ENCODE peak calls at places on chromosomes 4 and X, in eight cellular contexts. I is HT1080, F is uterus, R is endothelial cell of umbilical vein, X is upper lobe of right lung, O is IMR-90, T is GM12891, S is brain pericyte. Z is an unnamed sample.

GRCh38 chrX:139949703-139950102 is 15.6 kb downstream of the CXorf66 start:
- DNase-seq in I (no peak), F (no peak), R (no peak), X (no peak), O (no peak), T (no peak), S (no peak), Z (no peak)

GRCh38 chr4:7402526-7402925 is 32.2 kb downstream of the PSAPL1 start:
- DNase-seq in I (no peak), F (peak), R (no peak), X (no peak), O (no peak), T (no peak), S (no peak), Z (peak)

GRCh38 chr4:63563288-63564014 is 845.8 kb downstream of the TECRL start:
- DNase-seq in I (peak), F (no peak), R (no peak), X (no peak), O (no peak), T (no peak), S (no peak), Z (no peak)

GRCh38 chr4:120995611-120996010 is 73.1 kb upstream of the PRDM5 start:
- DNase-seq in I (no peak), F (no peak), R (no peak), X (no peak), O (no peak), T (no peak), S (no peak), Z (no peak)

GRCh38 chr4:146647615-146648383 is 9.1 kb downstream of the POU4F2 start:
- DNase-seq in I (no peak), F (no peak), R (no peak), X (no peak), O (no peak), T (no peak), S (no peak), Z (no peak)

GRCh38 chr4:19583827-19584569 is 667.7 kb upstream of the SLIT2 start:
- DNase-seq in I (peak), F (no peak), R (no peak), X (no peak), O (no peak), T (no peak), S (no peak), Z (no peak)

GRCh38 chr4:10416441-10416840 is 40.8 kb downstream of the ZNF518B start:
- DNase-seq in I (no peak), F (no peak), R (no peak), X (no peak), O (no peak), T (no peak), S (no peak), Z (no peak)

GRCh38 chr4:164345756-164346155 is 408.2 kb upstream of the SMIM31 start:
- DNase-seq in I (no peak), F (no peak), R (no peak), X (no peak), O (peak), T (no peak), S (no peak), Z (no peak)

GRCh38 chr4:175440776-175441175 is 371.3 kb downstream of the GPM6A start:
- DNase-seq in I (no peak), F (no peak), R (no peak), X (no peak), O (no peak), T (no peak), S (no peak), Z (no peak)

GRCh38 chr4:17347445-17347844 is 164.4 kb downstream of the QDPR start:
- DNase-seq in I (peak), F (no peak), R (peak), X (no peak), O (peak), T (peak), S (no peak), Z (no peak)

GRCh38 chr4:83490876-83491450 is 6.1 kb upstream of the ABRAXAS1 start:
- DNase-seq in I (no peak), F (no peak), R (peak), X (no peak), O (peak), T (peak), S (no peak), Z (no peak)

GRCh38 chr4:71366776-71367175 is 28.0 kb downstream of the SLC4A4 start:
- DNase-seq in I (no peak), F (no peak), R (no peak), X (no peak), O (no peak), T (no peak), S (no peak), Z (no peak)

GRCh38 chrX:102516314-102516936 is at the start of gene TMSB15A:
- DNase-seq in I (peak), F (peak), R (peak), X (peak), O (peak), T (peak), S (no peak), Z (peak)